ENCODE peak calls at places on chromosomes 2 and 18, in nine cellular contexts. One of them, this sample, is unnamed.

GRCh38 chr2:172113617-172114016 is 10.9 kb upstream of the DLX2 start:
- DNase-seq in HFF-Myc: no peak
- DNase-seq in stomach: no peak
- DNase-seq in T-helper 2 cell: no peak
- DNase-seq in HL-60: no peak
- DNase-seq in SK-MEL-5: peak
- DNase-seq in GM23338: peak
- DNase-seq in NCI-H1105 treated with DMSO at 0.1 percent for 48 hours: peak
- DNase-seq in substantia nigra: no peak
- DNase-seq in this sample: no peak

GRCh38 chr2:141195087-141195486 is 935.7 kb downstream of the LRP1B start:
- DNase-seq in stomach: no peak
- DNase-seq in HFF-Myc: no peak
- DNase-seq in T-helper 2 cell: no peak
- DNase-seq in HL-60: no peak
- DNase-seq in substantia nigra: no peak
- DNase-seq in SK-MEL-5: no peak
- DNase-seq in NCI-H1105 treated with DMSO at 0.1 percent for 48 hours: no peak
- DNase-seq in GM23338: no peak
- DNase-seq in this sample: no peak

GRCh38 chr2:242060212-242060835 is 190.8 kb downstream of the RTP5 start:
- DNase-seq in GM23338: no peak
- DNase-seq in SK-MEL-5: no peak
- DNase-seq in HL-60: no peak
- DNase-seq in substantia nigra: no peak
- DNase-seq in NCI-H1105 treated with DMSO at 0.1 percent for 48 hours: no peak
- DNase-seq in stomach: no peak
- DNase-seq in T-helper 2 cell: no peak
- DNase-seq in HFF-Myc: peak
- DNase-seq in this sample: no peak

GRCh38 chr2:134621939-134622705 is 96.7 kb downstream of the TMEM163 start:
- DNase-seq in T-helper 2 cell: peak
- DNase-seq in stomach: no peak
- DNase-seq in NCI-H1105 treated with DMSO at 0.1 percent for 48 hours: no peak
- DNase-seq in substantia nigra: no peak
- DNase-seq in GM23338: no peak
- DNase-seq in SK-MEL-5: no peak
- DNase-seq in HL-60: no peak
- DNase-seq in HFF-Myc: no peak
- DNase-seq in this sample: no peak

GRCh38 chr2:10204326-10205200 is 82.0 kb downstream of the RRM2 start:
- DNase-seq in SK-MEL-5: no peak
- DNase-seq in HFF-Myc: no peak
- DNase-seq in T-helper 2 cell: no peak
- DNase-seq in substantia nigra: no peak
- DNase-seq in HL-60: no peak
- DNase-seq in NCI-H1105 treated with DMSO at 0.1 percent for 48 hours: peak
- DNase-seq in GM23338: no peak
- DNase-seq in stomach: no peak
- DNase-seq in this sample: no peak

GRCh38 chr2:218785103-218785502 is 3.2 kb downstream of the CYP27A1 start:
- DNase-seq in HL-60: no peak
- DNase-seq in NCI-H1105 treated with DMSO at 0.1 percent for 48 hours: no peak
- DNase-seq in HFF-Myc: no peak
- DNase-seq in substantia nigra: no peak
- DNase-seq in stomach: no peak
- DNase-seq in T-helper 2 cell: no peak
- DNase-seq in GM23338: no peak
- DNase-seq in SK-MEL-5: no peak
- DNase-seq in this sample: no peak

GRCh38 chr2:229815858-229816257 is 101.5 kb upstream of the DNER start:
- DNase-seq in stomach: no peak
- DNase-seq in HFF-Myc: no peak
- DNase-seq in GM23338: no peak
- DNase-seq in NCI-H1105 treated with DMSO at 0.1 percent for 48 hours: no peak
- DNase-seq in SK-MEL-5: peak
- DNase-seq in HL-60: no peak
- DNase-seq in T-helper 2 cell: no peak
- DNase-seq in substantia nigra: no peak
- DNase-seq in this sample: no peak

GRCh38 chr2:191006997-191007604 is 6.9 kb downstream of the STAT1 start:
- DNase-seq in HFF-Myc: no peak
- DNase-seq in HL-60: no peak
- DNase-seq in substantia nigra: no peak
- DNase-seq in GM23338: no peak
- DNase-seq in T-helper 2 cell: no peak
- DNase-seq in SK-MEL-5: no peak
- DNase-seq in stomach: no peak
- DNase-seq in NCI-H1105 treated with DMSO at 0.1 percent for 48 hours: no peak
- DNase-seq in this sample: no peak

GRCh38 chr2:1051585-1051984 is 100.9 kb downstream of the SNTG2 start:
- DNase-seq in SK-MEL-5: no peak
- DNase-seq in T-helper 2 cell: no peak
- DNase-seq in substantia nigra: no peak
- DNase-seq in HFF-Myc: no peak
- DNase-seq in NCI-H1105 treated with DMSO at 0.1 percent for 48 hours: no peak
- DNase-seq in HL-60: no peak
- DNase-seq in GM23338: peak
- DNase-seq in stomach: no peak
- DNase-seq in this sample: no peak

GRCh38 chr2:11370377-11371098 is 26.1 kb upstream of the ROCK2 start:
- DNase-seq in HL-60: no peak
- DNase-seq in SK-MEL-5: no peak
- DNase-seq in NCI-H1105 treated with DMSO at 0.1 percent for 48 hours: no peak
- DNase-seq in HFF-Myc: no peak
- DNase-seq in T-helper 2 cell: no peak
- DNase-seq in stomach: peak
- DNase-seq in GM23338: no peak
- DNase-seq in substantia nigra: no peak
- DNase-seq in this sample: no peak

GRCh38 chr18:3466051-3466450 is 16.1 kb downstream of the TGIF1 start:
- DNase-seq in GM23338: no peak
- DNase-seq in SK-MEL-5: peak
- DNase-seq in T-helper 2 cell: no peak
- DNase-seq in stomach: no peak
- DNase-seq in substantia nigra: no peak
- DNase-seq in NCI-H1105 treated with DMSO at 0.1 percent for 48 hours: no peak
- DNase-seq in HFF-Myc: peak
- DNase-seq in HL-60: no peak
- DNase-seq in this sample: no peak

GRCh38 chr2:150644298-150645067 is 157.0 kb upstream of the RND3 start:
- DNase-seq in SK-MEL-5: peak
- DNase-seq in NCI-H1105 treated with DMSO at 0.1 percent for 48 hours: no peak
- DNase-seq in stomach: no peak
- DNase-seq in substantia nigra: no peak
- DNase-seq in HL-60: no peak
- DNase-seq in GM23338: no peak
- DNase-seq in HFF-Myc: no peak
- DNase-seq in T-helper 2 cell: no peak
- DNase-seq in this sample: no peak

GRCh38 chr2:219684721-219685689 is 57.6 kb downstream of the SLC4A3 start:
- DNase-seq in GM23338: peak
- DNase-seq in stomach: peak
- DNase-seq in T-helper 2 cell: peak
- DNase-seq in substantia nigra: no peak
- DNase-seq in HFF-Myc: no peak
- DNase-seq in SK-MEL-5: peak
- DNase-seq in NCI-H1105 treated with DMSO at 0.1 percent for 48 hours: peak
- DNase-seq in HL-60: no peak
- DNase-seq in this sample: no peak

GRCh38 chr2:85913854-85914524 is 25.2 kb upstream of the ST3GAL5 start:
- DNase-seq in HFF-Myc: no peak
- DNase-seq in NCI-H1105 treated with DMSO at 0.1 percent for 48 hours: no peak
- DNase-seq in stomach: no peak
- DNase-seq in substantia nigra: no peak
- DNase-seq in T-helper 2 cell: no peak
- DNase-seq in GM23338: no peak
- DNase-seq in HL-60: no peak
- DNase-seq in SK-MEL-5: no peak
- DNase-seq in this sample: no peak

GRCh38 chr2:128765822-128766221 is 447.2 kb upstream of the HS6ST1 start:
- DNase-seq in HFF-Myc: no peak
- DNase-seq in stomach: no peak
- DNase-seq in T-helper 2 cell: no peak
- DNase-seq in GM23338: no peak
- DNase-seq in SK-MEL-5: no peak
- DNase-seq in substantia nigra: no peak
- DNase-seq in HL-60: no peak
- DNase-seq in NCI-H1105 treated with DMSO at 0.1 percent for 48 hours: no peak
- DNase-seq in this sample: no peak

GRCh38 chr2:101442042-101442666 is 32.8 kb downstream of the RFX8 start:
- DNase-seq in stomach: no peak
- DNase-seq in GM23338: no peak
- DNase-seq in HFF-Myc: no peak
- DNase-seq in T-helper 2 cell: peak
- DNase-seq in substantia nigra: no peak
- DNase-seq in SK-MEL-5: no peak
- DNase-seq in NCI-H1105 treated with DMSO at 0.1 percent for 48 hours: no peak
- DNase-seq in HL-60: peak
- DNase-seq in this sample: no peak

GRCh38 chr18:73118121-73118816 is 250.5 kb upstream of the NETO1 start:
- DNase-seq in substantia nigra: no peak
- DNase-seq in HFF-Myc: no peak
- DNase-seq in SK-MEL-5: no peak
- DNase-seq in stomach: no peak
- DNase-seq in GM23338: no peak
- DNase-seq in NCI-H1105 treated with DMSO at 0.1 percent for 48 hours: no peak
- DNase-seq in T-helper 2 cell: no peak
- DNase-seq in HL-60: no peak
- DNase-seq in this sample: no peak

GRCh38 chr2:152582081-152582480 is 135.2 kb downstream of the PRPF40A start:
- DNase-seq in T-helper 2 cell: no peak
- DNase-seq in SK-MEL-5: no peak
- DNase-seq in HL-60: no peak
- DNase-seq in HFF-Myc: no peak
- DNase-seq in NCI-H1105 treated with DMSO at 0.1 percent for 48 hours: no peak
- DNase-seq in GM23338: no peak
- DNase-seq in substantia nigra: no peak
- DNase-seq in stomach: no peak
- DNase-seq in this sample: no peak

GRCh38 chr2:38200583-38200982 is 124.6 kb upstream of the CYP1B1 start:
- DNase-seq in NCI-H1105 treated with DMSO at 0.1 percent for 48 hours: no peak
- DNase-seq in GM23338: no peak
- DNase-seq in HL-60: no peak
- DNase-seq in stomach: no peak
- DNase-seq in T-helper 2 cell: no peak
- DNase-seq in HFF-Myc: no peak
- DNase-seq in SK-MEL-5: no peak
- DNase-seq in substantia nigra: no peak
- DNase-seq in this sample: no peak

GRCh38 chr18:23307567-23308295 is 145.4 kb upstream of the RIOK3 start:
- DNase-seq in GM23338: no peak
- DNase-seq in HFF-Myc: no peak
- DNase-seq in stomach: no peak
- DNase-seq in T-helper 2 cell: peak
- DNase-seq in substantia nigra: no peak
- DNase-seq in NCI-H1105 treated with DMSO at 0.1 percent for 48 hours: no peak
- DNase-seq in SK-MEL-5: no peak
- DNase-seq in HL-60: no peak
- DNase-seq in this sample: no peak

GRCh38 chr2:199339826-199340605 is 117.7 kb downstream of the SATB2 start:
- DNase-seq in NCI-H1105 treated with DMSO at 0.1 percent for 48 hours: no peak
- DNase-seq in HFF-Myc: no peak
- DNase-seq in GM23338: no peak
- DNase-seq in stomach: no peak
- DNase-seq in SK-MEL-5: no peak
- DNase-seq in T-helper 2 cell: no peak
- DNase-seq in HL-60: peak
- DNase-seq in substantia nigra: no peak
- DNase-seq in this sample: no peak

GRCh38 chr2:43040084-43040854 is 186.1 kb downstream of the ZFP36L2 start:
- DNase-seq in GM23338: no peak
- DNase-seq in stomach: no peak
- DNase-seq in HL-60: no peak
- DNase-seq in substantia nigra: no peak
- DNase-seq in SK-MEL-5: no peak
- DNase-seq in NCI-H1105 treated with DMSO at 0.1 percent for 48 hours: no peak
- DNase-seq in HFF-Myc: no peak
- DNase-seq in T-helper 2 cell: peak
- DNase-seq in this sample: no peak

GRCh38 chr2:48946444-48947048 is 191.0 kb upstream of the LHCGR start:
- DNase-seq in SK-MEL-5: peak
- DNase-seq in stomach: peak
- DNase-seq in substantia nigra: no peak
- DNase-seq in HFF-Myc: peak
- DNase-seq in HL-60: peak
- DNase-seq in T-helper 2 cell: peak
- DNase-seq in GM23338: peak
- DNase-seq in NCI-H1105 treated with DMSO at 0.1 percent for 48 hours: peak
- DNase-seq in this sample: no peak

GRCh38 chr2:69381337-69381737 is 5.7 kb downstream of the GFPT1 start:
- DNase-seq in GM23338: no peak
- DNase-seq in NCI-H1105 treated with DMSO at 0.1 percent for 48 hours: no peak
- DNase-seq in stomach: no peak
- DNase-seq in HL-60: no peak
- DNase-seq in T-helper 2 cell: peak
- DNase-seq in SK-MEL-5: no peak
- DNase-seq in substantia nigra: no peak
- DNase-seq in HFF-Myc: no peak
- DNase-seq in this sample: no peak

This sample was measured in activated T-helper 1 cell treated with Interleukin-2 at 50 U/mL for 16 hours.